ENCODE peak calls at places on chromosomes 12 and 14, in six cellular contexts. E is body of pancreas, M is fibroblast of pulmonary artery, X is pancreas, Q is fibroblast of lung, N is uterus. Z is an unnamed sample.

GRCh38 chr12:117141097-117141898 is 42.1 kb upstream of the TESC start:
- DNase-seq in E (no peak), X (peak), N (no peak), M (no peak), Q (no peak), Z (no peak)

GRCh38 chr12:12685305-12685704 is 10.7 kb downstream of the GPR19 start:
- DNase-seq in X (no peak), N (no peak), M (no peak), Q (no peak), E (peak), Z (no peak)

GRCh38 chr12:27334052-27334720 is 1.6 kb downstream of the BMAL2 start:
- DNase-seq in X (no peak), E (no peak), N (no peak), Q (no peak), M (no peak), Z (no peak)

GRCh38 chr14:61233436-61233956 is 47.6 kb downstream of the TMEM30B start:
- DNase-seq in M (peak), X (no peak), N (no peak), Q (no peak), E (no peak), Z (no peak)

GRCh38 chr14:105818712-105819005 is 292.3 kb downstream of the TMEM121 start:
- DNase-seq in Q (no peak), E (no peak), X (peak), N (no peak), M (no peak), Z (no peak)

GRCh38 chr12:95545731-95546490 is 5.4 kb downstream of the USP44 start:
- DNase-seq in N (no peak), M (no peak), E (no peak), Q (no peak), X (no peak), Z (no peak)

GRCh38 chr12:30928356-30929264 is 2.1 kb downstream of the TSPAN11 start:
- DNase-seq in Q (no peak), E (no peak), M (no peak), X (no peak), N (no peak), Z (no peak)

GRCh38 chr14:20801726-20802125 is 918 bp downstream of the RNASE1 start:
- DNase-seq in Q (no peak), N (no peak), M (no peak), E (peak), X (peak), Z (no peak)

GRCh38 chr14:82394916-82395315 is 861.3 kb upstream of the SEL1L start:
- DNase-seq in M (no peak), E (no peak), Q (no peak), X (no peak), N (no peak), Z (no peak)

GRCh38 chr12:117361905-117362304 is 479 bp upstream of the NOS1 start:
- DNase-seq in E (no peak), Q (no peak), X (no peak), N (no peak), M (no peak), Z (no peak)

GRCh38 chr12:459430-460258 is at the start of gene B4GALNT3:
- DNase-seq in M (peak), N (peak), X (peak), Q (peak), E (peak), Z (no peak)

GRCh38 chr14:64807588-64807987 is 72.1 kb downstream of the SPTB start:
- DNase-seq in Q (no peak), N (no peak), X (no peak), M (no peak), E (no peak), Z (no peak)

DNA sequence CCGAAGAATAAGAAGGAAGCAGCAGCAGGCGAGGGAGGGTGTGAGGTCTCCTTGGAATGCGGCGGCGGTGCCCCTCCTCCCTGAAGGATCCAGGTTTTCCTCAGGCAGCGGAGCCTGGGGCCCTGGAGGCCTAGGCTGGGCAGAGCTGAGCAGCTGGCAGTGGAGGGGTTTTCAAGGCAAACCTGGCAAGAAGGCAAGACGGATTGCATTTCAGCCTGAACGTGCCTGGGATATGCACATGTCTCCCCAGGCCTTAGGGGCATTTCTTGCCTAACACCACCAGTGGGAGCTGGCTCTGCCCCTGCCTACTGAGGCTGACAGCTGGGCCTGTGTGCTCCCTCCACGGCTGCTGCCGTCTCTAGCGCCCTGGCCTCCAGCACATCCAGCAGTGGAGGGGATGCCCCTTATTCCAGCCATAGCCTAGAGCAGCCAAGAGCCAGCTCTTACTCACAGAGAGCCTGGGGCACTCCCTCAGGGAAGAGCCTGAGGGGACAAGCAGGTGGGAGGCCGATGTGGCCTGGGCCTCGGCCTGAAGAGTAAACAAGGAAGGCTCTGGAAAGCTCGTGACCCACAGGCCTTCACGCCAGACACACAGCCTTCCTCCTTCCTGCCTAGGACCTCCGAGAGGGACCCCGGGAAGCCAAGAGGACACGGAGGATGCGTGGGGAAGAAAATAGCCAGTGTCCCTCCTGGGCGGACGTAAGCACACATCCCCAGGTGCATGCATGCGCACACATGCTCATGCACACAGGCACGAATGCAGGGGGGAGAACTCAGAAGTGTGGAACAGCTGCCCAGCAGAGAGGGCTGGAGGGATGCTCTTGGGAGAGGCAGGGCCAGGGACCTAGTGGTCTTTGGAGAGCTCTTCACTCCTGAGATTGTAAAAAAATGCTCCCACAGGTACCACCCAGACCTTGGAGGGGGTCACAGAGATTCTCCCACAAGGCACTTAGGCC is 23.0 kb upstream of the EIF2B2 start:
- DNase-seq in E (no peak), X (peak), M (peak), Q (peak), N (no peak), Z (peak)
- TF ChIP-seq CTCF in E (no peak), X (no peak), M (peak), Q (peak), N (no peak), Z (peak)

GRCh38 chr12:110742718-110743570 is at the start of gene PPP1CC:
- DNase-seq in M (peak), N (peak), E (peak), X (peak), Q (peak), Z (peak)

GRCh38 chr12:110744697-110745264 is 2.1 kb upstream of the PPP1CC start:
- DNase-seq in N (no peak), Q (no peak), E (no peak), M (no peak), X (no peak), Z (no peak)

GRCh38 chr12:110744176-110744575 is 1.5 kb upstream of the PPP1CC start:
- DNase-seq in M (peak), N (no peak), X (no peak), Q (peak), E (peak), Z (peak)

GRCh38 chr12:110741795-110742717 is 635 bp downstream of the PPP1CC start:
- DNase-seq in E (no peak), M (peak), Q (peak), N (peak), X (no peak), Z (no peak)

GRCh38 chr12:110743571-110744093 is 941 bp upstream of the PPP1CC start:
- DNase-seq in Q (peak), N (peak), M (peak), E (peak), X (peak), Z (peak)
- H3K4me3 ChIP-seq in Q (peak), N (peak), M (peak), E (no peak), X (peak), Z (peak)

GRCh38 chr12:7927470-7927869 is 8.5 kb downstream of the SLC2A3 start:
- DNase-seq in N (no peak), Q (no peak), M (no peak), X (no peak), E (no peak), Z (no peak)
- TF ChIP-seq CTCF in N (no peak), Q (no peak), M (no peak), X (no peak), E (no peak), Z (no peak)

DNA sequence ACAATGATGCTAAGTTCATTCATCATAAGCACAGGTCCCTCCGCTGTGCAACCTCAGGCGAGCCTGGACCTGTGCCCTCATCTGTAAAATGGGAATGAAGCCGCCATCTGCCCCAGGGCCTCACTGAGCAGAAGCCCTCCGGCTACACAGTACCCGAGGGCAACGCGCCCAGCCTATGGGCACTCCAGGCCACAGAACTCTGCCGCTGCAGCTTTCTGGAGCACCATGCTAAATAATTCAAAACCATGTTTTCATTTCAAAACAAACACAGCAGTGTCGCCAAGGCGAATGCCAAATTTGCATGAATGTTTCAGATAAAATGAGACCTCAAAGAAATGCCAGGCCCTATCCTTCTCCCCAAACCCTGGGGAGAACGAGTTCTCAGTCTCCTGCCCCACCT is 4.0 kb downstream of the NCOR2 start:
- DNase-seq in E (no peak), M (no peak), N (no peak), Q (no peak), X (no peak), Z (no peak)
- H3K4me3 ChIP-seq in E (no peak), M (no peak), N (no peak), Q (no peak), X (no peak), Z (no peak)

GRCh38 chr12:22169281-22169824 is 123.3 kb downstream of the CMAS start:
- DNase-seq in X (no peak), Q (no peak), E (no peak), M (no peak), N (no peak), Z (no peak)

GRCh38 chr12:22172501-22172900 is 126.5 kb downstream of the CMAS start:
- DNase-seq in M (no peak), X (no peak), E (no peak), Q (no peak), N (no peak), Z (no peak)

DNA sequence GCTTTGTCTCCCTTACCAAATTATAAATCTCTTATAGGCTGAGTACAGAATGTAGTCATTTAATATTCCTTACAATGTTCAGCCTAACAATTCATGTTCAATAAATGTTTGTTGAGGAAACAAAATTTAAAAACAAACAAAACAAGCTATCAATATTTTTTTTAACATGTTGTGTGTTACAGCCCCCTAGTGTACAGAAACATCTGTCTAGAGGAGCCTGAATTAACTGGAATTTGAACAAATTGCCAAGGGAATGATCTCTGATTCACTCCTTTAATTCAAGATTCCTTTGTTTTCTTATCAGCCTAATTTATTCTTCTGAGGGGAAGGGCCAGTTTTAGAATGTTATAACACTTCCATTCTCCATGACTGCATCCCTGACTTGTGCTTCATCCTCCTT is 127.1 kb downstream of the CMAS start:
- DNase-seq in E (no peak), M (peak), Q (no peak), X (no peak), N (no peak), Z (no peak)
- TF ChIP-seq CTCF in E (no peak), M (peak), Q (no peak), X (no peak), N (no peak), Z (no peak)

Z was measured in foreskin fibroblast.